ENCODE peak calls at places on chromosomes 7 and 10, in four cellular contexts. V is transverse colon, G is mucosa of descending colon, N is IMR-90. H is an unnamed sample. For H3K9me3, the result is how much of the 10 kb centered on the place peaks cover.

GRCh38 chr7:141295367-141295895 is 221.6 kb downstream of the TMEM178B start:
- DNase-seq in V (no peak), G (no peak), N (no peak), H (no peak)

GRCh38 chr7:145817687-145818086 is 298.9 kb upstream of the CNTNAP2 start:
- DNase-seq in V (no peak), G (no peak), N (no peak), H (no peak)

GRCh38 chr7:94698275-94698674 is 42.3 kb upstream of the SGCE start:
- DNase-seq in V (no peak), G (no peak), N (peak), H (no peak)

GRCh38 chr10:116082211-116082610 is 190.8 kb downstream of the GFRA1 start:
- DNase-seq in V (no peak), G (no peak), N (peak), H (no peak)

GRCh38 chr7:1839701-1840100 is 169.6 kb downstream of the ELFN1 start:
- DNase-seq in V (peak), G (peak), N (no peak), H (no peak)

GRCh38 chr10:49187950-49188761 is at the start of gene TMEM273:
- DNase-seq in V (peak), G (peak), N (no peak), H (no peak)

GRCh38 chr7:70694357-70694908 is 437.5 kb upstream of the GALNT17 start:
- DNase-seq in V (peak), G (peak), N (peak), H (peak)

GRCh38 chr7:130632111-130632510 is 36.4 kb downstream of the COPG2 start:
- DNase-seq in V (no peak), G (no peak), N (peak), H (no peak)

GRCh38 chr7:24741691-24742639 is 15.3 kb downstream of the GSDME start:
- DNase-seq in V (no peak), G (no peak), N (peak), H (no peak)

GRCh38 chr10:75021851-75022250 is 89.6 kb upstream of the SAMD8 start:
- DNase-seq in V (peak), G (no peak), N (no peak), H (no peak)

GRCh38 chr10:4656576-4657194 is 169.3 kb upstream of the AKR1E2 start:
- DNase-seq in V (peak), G (no peak), N (peak), H (peak)

GRCh38 chr10:35574924-35575352 is 30.2 kb upstream of the GJD4 start:
- DNase-seq in V (no peak), G (no peak), N (peak), H (no peak)

GRCh38 chr10:127869329-127869728 is 23.4 kb downstream of the CLRN3 start:
- DNase-seq in V (no peak), G (no peak), N (no peak), H (no peak)

GRCh38 chr10:102230861-102231356 is 4.8 kb downstream of the ELOVL3 start:
- DNase-seq in V (peak), G (peak), N (no peak), H (peak)

GRCh38 chr7:74501298-74501697 is 47.6 kb downstream of the GTF2IRD1 start:
- DNase-seq in V (peak), G (no peak), N (no peak), H (no peak)

GRCh38 chr10:129174167-129175014 is 292.6 kb upstream of the MGMT start:
- DNase-seq in V (no peak), G (no peak), N (no peak), H (no peak)

GRCh38 chr10:23095966-23096813 is 811 bp downstream of the MSRB2 start:
- DNase-seq in V (peak), G (peak), N (peak), H (peak)

GRCh38 chr7:51666751-51667150 is 350.1 kb upstream of the COBL start:
- DNase-seq in V (no peak), G (no peak), N (no peak), H (no peak)

GRCh38 chr7:128931186-128931798 is 6.4 kb upstream of the IRF5 start:
- DNase-seq in V (no peak), G (peak), N (no peak), H (no peak)

GRCh38 chr7:152881893-152882292 is 122.3 kb downstream of the ACTR3B start:
- DNase-seq in V (no peak), G (no peak), N (no peak), H (no peak)

GRCh38 chr7:19011212-19011611 is 106.2 kb downstream of the TWIST1 start:
- DNase-seq in V (no peak), G (no peak), N (no peak), H (no peak)

GRCh38 chr10:44198096-44198779 is 186.7 kb downstream of the CXCL12 start:
- DNase-seq in V (no peak), G (no peak), N (peak), H (no peak)

GRCh38 chr10:132939957-132940790 is 2.2 kb downstream of the CFAP46 start:
- DNase-seq in V (peak), G (no peak), N (peak), H (no peak)

GRCh38 chr7:112112822-112113255 is 93.4 kb downstream of the DOCK4 start:
- DNase-seq in V (no peak), G (no peak), N (peak), H (no peak)

DNA sequence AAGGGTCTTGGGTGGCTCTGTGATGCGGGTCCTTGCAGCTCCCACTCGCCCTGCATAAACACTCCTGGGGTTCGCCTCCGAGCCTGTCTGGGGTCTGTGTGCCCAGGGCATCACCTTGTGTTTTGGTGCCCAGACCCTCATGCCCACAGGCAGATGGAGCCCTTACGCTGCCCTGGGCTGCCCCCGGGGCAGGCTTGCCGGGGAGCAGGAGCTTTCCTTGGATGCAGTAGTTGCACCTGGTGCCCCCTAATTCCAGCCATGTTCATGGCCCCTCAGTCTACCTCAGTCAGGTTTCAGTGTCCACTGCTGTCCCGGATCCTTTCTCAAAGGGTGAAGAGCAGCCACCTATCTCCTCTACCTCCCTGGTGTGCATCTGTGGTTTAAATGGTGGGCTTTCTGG is 396.0 kb downstream of the PTPRN2 start:
- DNase-seq in V (no peak), G (no peak), N (no peak), H (no peak)
- H3K9me3 ChIP-seq in V (under half), G (under half), N (half or more), H (under half)

DNA sequence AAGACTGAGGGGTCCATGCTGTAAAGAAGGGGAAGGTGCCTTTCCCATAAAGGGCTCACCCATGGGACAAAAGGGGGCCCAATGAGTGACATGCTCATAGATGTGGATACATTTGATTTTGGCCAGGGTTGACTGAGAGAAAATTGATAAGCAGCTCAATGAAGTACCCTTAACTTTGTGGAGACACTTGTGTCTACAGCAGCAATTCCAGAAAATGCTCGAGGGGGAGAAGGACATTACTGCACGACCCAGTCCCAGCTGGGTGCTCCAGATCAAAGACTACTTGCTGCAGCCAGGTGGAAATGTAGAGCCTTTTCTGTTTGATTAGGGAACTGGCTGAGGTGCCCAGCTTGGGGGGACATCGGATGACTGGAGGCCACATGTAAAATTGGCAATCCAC is 22.2 kb upstream of the ADAMTS14 start:
- DNase-seq in V (no peak), G (no peak), N (no peak), H (no peak)
- H3K9me3 ChIP-seq in V (under half), G (under half), N (under half), H (under half)

DNA sequence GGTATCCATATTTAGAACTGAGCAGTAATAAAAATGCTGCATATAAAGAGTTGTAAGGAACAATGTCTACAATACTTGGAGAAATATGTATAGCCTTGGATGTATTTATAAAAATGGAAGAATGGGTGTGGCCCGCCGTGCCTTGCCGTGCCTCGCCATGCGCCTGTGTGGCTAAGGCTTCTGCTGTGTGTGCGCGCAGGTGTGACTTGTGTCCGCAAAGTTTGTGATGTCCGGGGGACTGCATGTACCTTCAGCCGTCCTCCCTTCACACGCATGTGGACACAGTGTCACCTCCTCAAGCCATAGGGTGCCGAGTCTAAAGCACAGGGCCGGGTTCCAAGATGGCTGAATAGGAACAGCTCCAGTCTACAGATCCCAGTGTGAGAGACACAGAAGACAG is 9.8 kb downstream of the SAMD9 start:
- DNase-seq in V (no peak), G (no peak), N (no peak), H (no peak)
- H3K9me3 ChIP-seq in V (half or more), G (half or more), N (under half), H (under half)

DNA sequence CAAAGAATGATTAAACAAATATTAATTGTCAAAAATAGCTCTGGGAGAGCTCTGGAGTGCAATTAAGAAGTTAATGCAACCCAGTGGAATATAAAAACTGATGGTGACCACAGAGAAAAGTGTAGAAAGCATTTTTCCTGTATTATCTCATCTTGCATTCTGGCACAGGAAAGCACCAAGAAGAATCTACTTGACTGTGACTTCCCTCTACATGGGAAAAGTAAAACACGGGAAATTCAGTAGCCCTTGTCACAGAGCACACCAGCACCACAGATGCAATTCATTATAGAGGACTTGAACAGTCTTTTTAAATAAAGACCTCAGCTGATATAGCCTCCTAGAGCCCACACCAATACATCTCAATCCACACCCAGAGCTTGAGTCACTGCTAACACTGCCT is 569.2 kb upstream of the SORCS1 start:
- DNase-seq in V (no peak), G (no peak), N (no peak), H (no peak)
- H3K9me3 ChIP-seq in V (under half), G (under half), N (under half), H (under half)

DNA sequence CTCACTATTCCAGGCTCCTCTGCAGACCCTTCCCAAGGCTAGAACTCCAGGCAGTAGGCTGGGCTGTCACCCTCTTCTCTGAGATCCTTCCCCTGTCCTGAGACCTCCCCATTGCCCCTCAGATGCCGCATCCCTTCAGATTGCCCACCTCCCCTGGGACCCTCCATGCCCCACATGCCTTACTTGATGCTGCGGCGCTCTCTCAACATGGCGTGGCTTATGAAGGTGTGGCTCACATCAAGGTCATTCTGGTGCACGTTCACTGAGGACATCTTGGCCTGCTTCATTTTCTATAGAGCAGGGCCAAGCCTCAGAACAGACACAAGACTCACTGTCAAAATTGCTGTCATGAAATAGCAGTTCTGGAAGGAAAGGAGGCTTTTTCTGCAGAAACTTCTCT is 34.7 kb upstream of the ZNF716 start:
- DNase-seq in V (no peak), G (no peak), N (no peak), H (no peak)
- H3K9me3 ChIP-seq in V (under half), G (under half), N (half or more), H (under half)

GRCh38 chr7:48894574-48894973 is 29.8 kb upstream of the CDC14C start:
- DNase-seq in V (no peak), G (no peak), N (no peak), H (no peak)
- H3K9me3 ChIP-seq in V (under half), G (under half), N (under half), H (under half)

GRCh38 chr10:37680243-37680683 is 177.1 kb downstream of the ZNF248 start:
- DNase-seq in V (no peak), G (no peak), N (no peak), H (no peak)

GRCh38 chr10:37684765-37685164 is 172.6 kb downstream of the ZNF248 start:
- DNase-seq in V (no peak), G (no peak), N (no peak), H (no peak)

GRCh38 chr10:37680716-37681616 is 176.4 kb downstream of the ZNF248 start:
- DNase-seq in V (no peak), G (no peak), N (no peak), H (no peak)

GRCh38 chr10:37681617-37681999 is 175.8 kb downstream of the ZNF248 start:
- DNase-seq in V (no peak), G (no peak), N (no peak), H (no peak)

GRCh38 chr10:37682617-37683016 is 174.8 kb downstream of the ZNF248 start:
- DNase-seq in V (no peak), G (no peak), N (no peak), H (no peak)
- H3K9me3 ChIP-seq in V (under half), G (half or more), N (half or more), H (under half)

DNA sequence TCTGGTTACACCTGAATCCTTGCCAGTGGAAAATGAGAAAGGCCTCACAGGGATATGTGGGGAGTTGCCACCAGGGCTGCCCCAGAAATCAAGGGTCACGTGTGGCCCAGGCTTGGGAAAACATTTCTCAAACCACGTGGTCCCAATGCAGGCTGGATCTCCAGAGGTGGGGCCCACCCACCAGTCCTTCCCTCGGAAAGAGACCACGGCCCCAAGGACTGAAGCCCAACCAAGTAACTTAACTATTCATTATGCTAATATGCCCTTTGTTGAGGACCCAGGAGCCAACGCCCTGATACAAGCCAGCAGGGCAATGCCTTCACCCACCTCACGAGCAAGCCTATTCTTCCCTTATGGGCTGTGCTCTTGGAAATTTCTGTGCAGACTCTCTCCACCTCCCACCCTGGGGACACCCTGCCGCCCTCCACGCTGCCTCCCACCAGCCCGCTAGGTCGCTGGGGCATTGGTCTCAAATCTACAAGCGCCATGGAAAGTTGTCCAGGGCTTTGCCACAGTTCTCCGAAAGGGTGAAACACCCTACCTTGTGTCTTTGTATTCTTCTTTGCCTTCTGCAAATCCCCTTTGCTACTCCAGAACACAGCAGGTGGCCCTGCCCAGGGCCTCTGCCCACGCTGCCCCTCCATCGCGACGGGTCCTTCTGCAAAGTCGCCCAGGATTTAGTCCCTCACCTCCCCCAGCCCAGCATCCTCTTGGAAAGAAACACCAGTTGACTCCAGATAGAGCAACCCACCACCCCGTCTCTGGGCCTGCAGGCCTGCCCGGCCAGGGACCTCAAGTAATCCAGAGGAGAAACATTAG is 8.8 kb downstream of the TNS3 start:
- DNase-seq in V (no peak), G (no peak), N (no peak), H (no peak)
- H3K9me3 ChIP-seq in V (under half), G (under half), N (under half), H (under half)

H was measured in T-helper 17 cell.